ENCODE peak calls at places on chromosome 9, in ten cellular contexts. One of them, this sample, is unnamed.

GRCh38 chr9:108709922-108710321 is 145.9 kb downstream of the ACTL7B start:
- DNase-seq in RCC 7860: no peak
- DNase-seq in BE2C: no peak
- DNase-seq in NCI-H774: no peak
- DNase-seq in activated T-helper 9 cell treated with anti-CD3 and anti-CD28 coated beads, Interleukin-2, amount 50 U/mL, for 16 hours: no peak
- DNase-seq in HEK293T: no peak
- DNase-seq in NB4: no peak
- DNase-seq in GM13977: no peak
- DNase-seq in neural crest cell: no peak
- DNase-seq in NCI-H748 treated with DMSO at 0.1 percent for 48 hours: no peak
- DNase-seq in this sample: no peak

GRCh38 chr9:36728651-36729520 is 156.2 kb downstream of the MELK start:
- DNase-seq in activated T-helper 9 cell treated with anti-CD3 and anti-CD28 coated beads, Interleukin-2, amount 50 U/mL, for 16 hours: peak
- DNase-seq in RCC 7860: peak
- DNase-seq in BE2C: peak
- DNase-seq in NB4: peak
- DNase-seq in neural crest cell: peak
- DNase-seq in GM13977: peak
- DNase-seq in NCI-H748 treated with DMSO at 0.1 percent for 48 hours: peak
- DNase-seq in HEK293T: peak
- DNase-seq in NCI-H774: peak
- DNase-seq in this sample: peak

GRCh38 chr9:121990600-121991304 is 102.4 kb downstream of the TTLL11 start:
- DNase-seq in GM13977: no peak
- DNase-seq in BE2C: no peak
- DNase-seq in neural crest cell: no peak
- DNase-seq in NB4: no peak
- DNase-seq in HEK293T: no peak
- DNase-seq in activated T-helper 9 cell treated with anti-CD3 and anti-CD28 coated beads, Interleukin-2, amount 50 U/mL, for 16 hours: no peak
- DNase-seq in NCI-H748 treated with DMSO at 0.1 percent for 48 hours: no peak
- DNase-seq in RCC 7860: no peak
- DNase-seq in NCI-H774: no peak
- DNase-seq in this sample: no peak

GRCh38 chr9:120507936-120508510 is 71.9 kb downstream of the CDK5RAP2 start:
- DNase-seq in neural crest cell: no peak
- DNase-seq in BE2C: no peak
- DNase-seq in GM13977: peak
- DNase-seq in NCI-H748 treated with DMSO at 0.1 percent for 48 hours: no peak
- DNase-seq in activated T-helper 9 cell treated with anti-CD3 and anti-CD28 coated beads, Interleukin-2, amount 50 U/mL, for 16 hours: no peak
- DNase-seq in NB4: no peak
- DNase-seq in RCC 7860: no peak
- DNase-seq in NCI-H774: no peak
- DNase-seq in HEK293T: no peak
- DNase-seq in this sample: no peak

GRCh38 chr9:69937358-69937757 is 106.3 kb upstream of the MAMDC2 start:
- DNase-seq in GM13977: no peak
- DNase-seq in NCI-H748 treated with DMSO at 0.1 percent for 48 hours: no peak
- DNase-seq in neural crest cell: no peak
- DNase-seq in activated T-helper 9 cell treated with anti-CD3 and anti-CD28 coated beads, Interleukin-2, amount 50 U/mL, for 16 hours: no peak
- DNase-seq in NCI-H774: no peak
- DNase-seq in RCC 7860: peak
- DNase-seq in BE2C: no peak
- DNase-seq in NB4: no peak
- DNase-seq in HEK293T: no peak
- DNase-seq in this sample: peak

GRCh38 chr9:125476645-125477044 is 215.0 kb downstream of the GAPVD1 start:
- DNase-seq in NB4: no peak
- DNase-seq in NCI-H774: no peak
- DNase-seq in activated T-helper 9 cell treated with anti-CD3 and anti-CD28 coated beads, Interleukin-2, amount 50 U/mL, for 16 hours: no peak
- DNase-seq in neural crest cell: no peak
- DNase-seq in RCC 7860: no peak
- DNase-seq in BE2C: no peak
- DNase-seq in NCI-H748 treated with DMSO at 0.1 percent for 48 hours: no peak
- DNase-seq in HEK293T: no peak
- DNase-seq in GM13977: no peak
- DNase-seq in this sample: no peak

GRCh38 chr9:133709716-133710571 is 28.2 kb downstream of the SARDH start:
- DNase-seq in neural crest cell: no peak
- DNase-seq in NCI-H774: no peak
- DNase-seq in HEK293T: no peak
- DNase-seq in NB4: no peak
- DNase-seq in GM13977: no peak
- DNase-seq in activated T-helper 9 cell treated with anti-CD3 and anti-CD28 coated beads, Interleukin-2, amount 50 U/mL, for 16 hours: no peak
- DNase-seq in BE2C: peak
- DNase-seq in NCI-H748 treated with DMSO at 0.1 percent for 48 hours: no peak
- DNase-seq in RCC 7860: no peak
- DNase-seq in this sample: no peak

GRCh38 chr9:124010665-124011321 is 775 bp upstream of the LHX2 start:
- DNase-seq in activated T-helper 9 cell treated with anti-CD3 and anti-CD28 coated beads, Interleukin-2, amount 50 U/mL, for 16 hours: no peak
- DNase-seq in NB4: peak
- DNase-seq in BE2C: no peak
- DNase-seq in NCI-H748 treated with DMSO at 0.1 percent for 48 hours: no peak
- DNase-seq in RCC 7860: no peak
- DNase-seq in GM13977: peak
- DNase-seq in HEK293T: peak
- DNase-seq in NCI-H774: peak
- DNase-seq in neural crest cell: no peak
- DNase-seq in this sample: no peak

GRCh38 chr9:93116049-93116961 is 17.7 kb downstream of the NINJ1 start:
- DNase-seq in HEK293T: no peak
- DNase-seq in activated T-helper 9 cell treated with anti-CD3 and anti-CD28 coated beads, Interleukin-2, amount 50 U/mL, for 16 hours: no peak
- DNase-seq in neural crest cell: no peak
- DNase-seq in NCI-H748 treated with DMSO at 0.1 percent for 48 hours: no peak
- DNase-seq in NB4: peak
- DNase-seq in NCI-H774: no peak
- DNase-seq in GM13977: no peak
- DNase-seq in BE2C: peak
- DNase-seq in RCC 7860: peak
- DNase-seq in this sample: peak

GRCh38 chr9:126166866-126167265 is 159.8 kb upstream of the MVB12B start:
- DNase-seq in NCI-H774: no peak
- DNase-seq in RCC 7860: no peak
- DNase-seq in BE2C: no peak
- DNase-seq in HEK293T: no peak
- DNase-seq in NB4: no peak
- DNase-seq in activated T-helper 9 cell treated with anti-CD3 and anti-CD28 coated beads, Interleukin-2, amount 50 U/mL, for 16 hours: no peak
- DNase-seq in NCI-H748 treated with DMSO at 0.1 percent for 48 hours: no peak
- DNase-seq in GM13977: no peak
- DNase-seq in neural crest cell: no peak
- DNase-seq in this sample: no peak

GRCh38 chr9:4382722-4383317 is 83.0 kb upstream of the GLIS3 start:
- DNase-seq in RCC 7860: no peak
- DNase-seq in NB4: peak
- DNase-seq in HEK293T: peak
- DNase-seq in GM13977: peak
- DNase-seq in activated T-helper 9 cell treated with anti-CD3 and anti-CD28 coated beads, Interleukin-2, amount 50 U/mL, for 16 hours: no peak
- DNase-seq in BE2C: no peak
- DNase-seq in NCI-H774: peak
- DNase-seq in NCI-H748 treated with DMSO at 0.1 percent for 48 hours: peak
- DNase-seq in neural crest cell: peak
- DNase-seq in this sample: no peak

GRCh38 chr9:92147030-92147853 is 32.0 kb upstream of the SPTLC1 start:
- DNase-seq in RCC 7860: peak
- DNase-seq in NCI-H774: peak
- DNase-seq in activated T-helper 9 cell treated with anti-CD3 and anti-CD28 coated beads, Interleukin-2, amount 50 U/mL, for 16 hours: no peak
- DNase-seq in neural crest cell: no peak
- DNase-seq in NB4: peak
- DNase-seq in HEK293T: peak
- DNase-seq in GM13977: peak
- DNase-seq in NCI-H748 treated with DMSO at 0.1 percent for 48 hours: peak
- DNase-seq in BE2C: no peak
- DNase-seq in this sample: peak

GRCh38 chr9:105355810-105356209 is 92.0 kb upstream of the FSD1L start:
- DNase-seq in NCI-H748 treated with DMSO at 0.1 percent for 48 hours: no peak
- DNase-seq in BE2C: no peak
- DNase-seq in HEK293T: no peak
- DNase-seq in activated T-helper 9 cell treated with anti-CD3 and anti-CD28 coated beads, Interleukin-2, amount 50 U/mL, for 16 hours: no peak
- DNase-seq in NCI-H774: no peak
- DNase-seq in GM13977: peak
- DNase-seq in neural crest cell: no peak
- DNase-seq in NB4: no peak
- DNase-seq in RCC 7860: peak
- DNase-seq in this sample: peak

GRCh38 chr9:11469745-11470144 is 856.9 kb upstream of the PTPRD start:
- DNase-seq in GM13977: no peak
- DNase-seq in RCC 7860: no peak
- DNase-seq in NCI-H774: no peak
- DNase-seq in BE2C: no peak
- DNase-seq in NB4: no peak
- DNase-seq in HEK293T: no peak
- DNase-seq in activated T-helper 9 cell treated with anti-CD3 and anti-CD28 coated beads, Interleukin-2, amount 50 U/mL, for 16 hours: no peak
- DNase-seq in NCI-H748 treated with DMSO at 0.1 percent for 48 hours: no peak
- DNase-seq in neural crest cell: no peak
- DNase-seq in this sample: no peak

GRCh38 chr9:87535817-87536539 is 38.3 kb downstream of the DAPK1 start:
- DNase-seq in NCI-H748 treated with DMSO at 0.1 percent for 48 hours: no peak
- DNase-seq in HEK293T: no peak
- DNase-seq in RCC 7860: no peak
- DNase-seq in neural crest cell: no peak
- DNase-seq in NCI-H774: no peak
- DNase-seq in BE2C: no peak
- DNase-seq in activated T-helper 9 cell treated with anti-CD3 and anti-CD28 coated beads, Interleukin-2, amount 50 U/mL, for 16 hours: no peak
- DNase-seq in GM13977: peak
- DNase-seq in NB4: no peak
- DNase-seq in this sample: no peak

GRCh38 chr9:127133739-127134167 is 11.3 kb upstream of the ANGPTL2 start:
- DNase-seq in BE2C: no peak
- DNase-seq in neural crest cell: no peak
- DNase-seq in HEK293T: no peak
- DNase-seq in NB4: no peak
- DNase-seq in GM13977: no peak
- DNase-seq in NCI-H774: no peak
- DNase-seq in RCC 7860: no peak
- DNase-seq in NCI-H748 treated with DMSO at 0.1 percent for 48 hours: no peak
- DNase-seq in activated T-helper 9 cell treated with anti-CD3 and anti-CD28 coated beads, Interleukin-2, amount 50 U/mL, for 16 hours: no peak
- DNase-seq in this sample: no peak

GRCh38 chr9:86667307-86667706 is 280.0 kb downstream of the GAS1 start:
- DNase-seq in activated T-helper 9 cell treated with anti-CD3 and anti-CD28 coated beads, Interleukin-2, amount 50 U/mL, for 16 hours: no peak
- DNase-seq in NCI-H748 treated with DMSO at 0.1 percent for 48 hours: no peak
- DNase-seq in GM13977: no peak
- DNase-seq in RCC 7860: no peak
- DNase-seq in neural crest cell: no peak
- DNase-seq in NB4: peak
- DNase-seq in BE2C: no peak
- DNase-seq in HEK293T: no peak
- DNase-seq in NCI-H774: no peak
- DNase-seq in this sample: no peak

GRCh38 chr9:78857371-78858225 is 560.7 kb downstream of the PSAT1 start:
- DNase-seq in RCC 7860: no peak
- DNase-seq in BE2C: no peak
- DNase-seq in activated T-helper 9 cell treated with anti-CD3 and anti-CD28 coated beads, Interleukin-2, amount 50 U/mL, for 16 hours: no peak
- DNase-seq in neural crest cell: peak
- DNase-seq in HEK293T: no peak
- DNase-seq in NCI-H748 treated with DMSO at 0.1 percent for 48 hours: no peak
- DNase-seq in NCI-H774: no peak
- DNase-seq in GM13977: no peak
- DNase-seq in NB4: no peak
- DNase-seq in this sample: no peak

GRCh38 chr9:31321256-31321655 is 1063.2 kb upstream of the ACO1 start:
- DNase-seq in HEK293T: no peak
- DNase-seq in neural crest cell: no peak
- DNase-seq in GM13977: no peak
- DNase-seq in NB4: no peak
- DNase-seq in NCI-H748 treated with DMSO at 0.1 percent for 48 hours: no peak
- DNase-seq in RCC 7860: no peak
- DNase-seq in activated T-helper 9 cell treated with anti-CD3 and anti-CD28 coated beads, Interleukin-2, amount 50 U/mL, for 16 hours: no peak
- DNase-seq in NCI-H774: no peak
- DNase-seq in BE2C: no peak
- DNase-seq in this sample: no peak

GRCh38 chr9:112866662-112867274 is 23.9 kb downstream of the SLC46A2 start:
- DNase-seq in GM13977: no peak
- DNase-seq in BE2C: no peak
- DNase-seq in RCC 7860: peak
- DNase-seq in NB4: peak
- DNase-seq in neural crest cell: no peak
- DNase-seq in NCI-H774: no peak
- DNase-seq in NCI-H748 treated with DMSO at 0.1 percent for 48 hours: no peak
- DNase-seq in activated T-helper 9 cell treated with anti-CD3 and anti-CD28 coated beads, Interleukin-2, amount 50 U/mL, for 16 hours: no peak
- DNase-seq in HEK293T: no peak
- DNase-seq in this sample: no peak

GRCh38 chr9:112002131-112002846 is 105.7 kb downstream of the UGCG start:
- DNase-seq in neural crest cell: no peak
- DNase-seq in HEK293T: no peak
- DNase-seq in activated T-helper 9 cell treated with anti-CD3 and anti-CD28 coated beads, Interleukin-2, amount 50 U/mL, for 16 hours: no peak
- DNase-seq in GM13977: no peak
- DNase-seq in BE2C: no peak
- DNase-seq in NCI-H774: no peak
- DNase-seq in NB4: no peak
- DNase-seq in RCC 7860: no peak
- DNase-seq in NCI-H748 treated with DMSO at 0.1 percent for 48 hours: no peak
- DNase-seq in this sample: no peak

GRCh38 chr9:32524558-32525461 is 1.2 kb downstream of the RIGI start:
- DNase-seq in activated T-helper 9 cell treated with anti-CD3 and anti-CD28 coated beads, Interleukin-2, amount 50 U/mL, for 16 hours: no peak
- DNase-seq in NCI-H748 treated with DMSO at 0.1 percent for 48 hours: peak
- DNase-seq in NCI-H774: peak
- DNase-seq in RCC 7860: no peak
- DNase-seq in GM13977: peak
- DNase-seq in HEK293T: no peak
- DNase-seq in BE2C: no peak
- DNase-seq in neural crest cell: no peak
- DNase-seq in NB4: peak
- DNase-seq in this sample: no peak

GRCh38 chr9:107340920-107341632 is 58.0 kb downstream of the RAD23B start:
- DNase-seq in NB4: peak
- DNase-seq in NCI-H774: peak
- DNase-seq in BE2C: peak
- DNase-seq in NCI-H748 treated with DMSO at 0.1 percent for 48 hours: peak
- DNase-seq in HEK293T: peak
- DNase-seq in activated T-helper 9 cell treated with anti-CD3 and anti-CD28 coated beads, Interleukin-2, amount 50 U/mL, for 16 hours: peak
- DNase-seq in neural crest cell: peak
- DNase-seq in RCC 7860: peak
- DNase-seq in GM13977: peak
- DNase-seq in this sample: peak

GRCh38 chr9:78791779-78792178 is 494.9 kb downstream of the PSAT1 start:
- DNase-seq in NCI-H748 treated with DMSO at 0.1 percent for 48 hours: no peak
- DNase-seq in NB4: no peak
- DNase-seq in BE2C: no peak
- DNase-seq in GM13977: no peak
- DNase-seq in RCC 7860: no peak
- DNase-seq in neural crest cell: no peak
- DNase-seq in NCI-H774: no peak
- DNase-seq in HEK293T: no peak
- DNase-seq in activated T-helper 9 cell treated with anti-CD3 and anti-CD28 coated beads, Interleukin-2, amount 50 U/mL, for 16 hours: no peak
- DNase-seq in this sample: no peak

GRCh38 chr9:128764361-128764760 is 7.4 kb downstream of the ZER1 start:
- DNase-seq in activated T-helper 9 cell treated with anti-CD3 and anti-CD28 coated beads, Interleukin-2, amount 50 U/mL, for 16 hours: no peak
- DNase-seq in NCI-H774: no peak
- DNase-seq in HEK293T: no peak
- DNase-seq in neural crest cell: no peak
- DNase-seq in NCI-H748 treated with DMSO at 0.1 percent for 48 hours: no peak
- DNase-seq in NB4: peak
- DNase-seq in RCC 7860: no peak
- DNase-seq in BE2C: no peak
- DNase-seq in GM13977: no peak
- DNase-seq in this sample: peak

GRCh38 chr9:114407889-114408288 is 20.1 kb upstream of the AKNA start:
- DNase-seq in NCI-H774: no peak
- DNase-seq in BE2C: no peak
- DNase-seq in neural crest cell: no peak
- DNase-seq in GM13977: no peak
- DNase-seq in HEK293T: no peak
- DNase-seq in NB4: no peak
- DNase-seq in activated T-helper 9 cell treated with anti-CD3 and anti-CD28 coated beads, Interleukin-2, amount 50 U/mL, for 16 hours: no peak
- DNase-seq in RCC 7860: no peak
- DNase-seq in NCI-H748 treated with DMSO at 0.1 percent for 48 hours: no peak
- DNase-seq in this sample: no peak

GRCh38 chr9:79362100-79363081 is 209.4 kb upstream of the TLE4 start:
- DNase-seq in RCC 7860: peak
- DNase-seq in activated T-helper 9 cell treated with anti-CD3 and anti-CD28 coated beads, Interleukin-2, amount 50 U/mL, for 16 hours: no peak
- DNase-seq in NCI-H774: peak
- DNase-seq in NCI-H748 treated with DMSO at 0.1 percent for 48 hours: peak
- DNase-seq in neural crest cell: no peak
- DNase-seq in NB4: no peak
- DNase-seq in GM13977: no peak
- DNase-seq in HEK293T: peak
- DNase-seq in BE2C: no peak
- DNase-seq in this sample: no peak

GRCh38 chr9:115672477-115673316 is 480.9 kb upstream of the PAPPA start:
- DNase-seq in BE2C: no peak
- DNase-seq in neural crest cell: no peak
- DNase-seq in NB4: no peak
- DNase-seq in GM13977: no peak
- DNase-seq in NCI-H774: no peak
- DNase-seq in NCI-H748 treated with DMSO at 0.1 percent for 48 hours: no peak
- DNase-seq in HEK293T: no peak
- DNase-seq in activated T-helper 9 cell treated with anti-CD3 and anti-CD28 coated beads, Interleukin-2, amount 50 U/mL, for 16 hours: no peak
- DNase-seq in RCC 7860: peak
- DNase-seq in this sample: no peak